ENCODE peak calls at places on chromosomes 4 and X, in five cellular contexts. X, H, Q, V and E are unnamed samples. For H3K9me3, the result is how much of the 10 kb centered on the place peaks cover.

GRCh38 chr4:81648576-81649272 is 177.0 kb upstream of the RASGEF1B start:
- DNase-seq in X (no peak), H (peak), Q (no peak), V (no peak), E (no peak)

GRCh38 chr4:183213996-183214395 is 106.1 kb downstream of the CLDN22 start:
- DNase-seq in X (no peak), H (no peak), Q (no peak), V (no peak), E (no peak)

GRCh38 chr4:56272003-56272402 is 115.3 kb downstream of the AASDH start:
- DNase-seq in X (no peak), H (no peak), Q (no peak), V (no peak), E (no peak)

GRCh38 chr4:143921160-143921559 is 15.8 kb upstream of the GYPE start:
- DNase-seq in X (no peak), H (no peak), Q (no peak), V (no peak), E (no peak)

GRCh38 chr4:1310796-1311715 is 21.4 kb downstream of the MAEA start:
- DNase-seq in X (no peak), H (no peak), Q (no peak), V (no peak), E (no peak)

GRCh38 chr4:5631352-5632042 is 76.9 kb downstream of the EVC2 start:
- DNase-seq in X (no peak), H (no peak), Q (no peak), V (no peak), E (no peak)

GRCh38 chr4:74544655-74545361 is 99.9 kb downstream of the AREG start:
- DNase-seq in X (no peak), H (peak), Q (no peak), V (no peak), E (no peak)

GRCh38 chr4:144574509-144574908 is 71.4 kb upstream of the HHIP start:
- DNase-seq in X (no peak), H (no peak), Q (no peak), V (no peak), E (no peak)

GRCh38 chr4:2226261-2226660 is 15.7 kb downstream of the HAUS3 start:
- DNase-seq in X (no peak), H (no peak), Q (no peak), V (no peak), E (no peak)

GRCh38 chrX:12412561-12412960 is 274.3 kb downstream of the FRMPD4 start:
- DNase-seq in X (no peak), H (peak), Q (no peak), V (no peak), E (no peak)

GRCh38 chr4:150150545-150151156 is 72.4 kb downstream of the DCLK2 start:
- DNase-seq in X (no peak), H (no peak), Q (no peak), V (no peak), E (no peak)

GRCh38 chr4:89438102-89438831 is 130.7 kb upstream of the GPRIN3 start:
- DNase-seq in X (no peak), H (no peak), Q (peak), V (no peak), E (peak)

GRCh38 chr4:1209821-1210220 is 37.4 kb upstream of the SPON2 start:
- DNase-seq in X (no peak), H (peak), Q (peak), V (peak), E (no peak)

GRCh38 chrX:12263211-12263610 is 124.9 kb downstream of the FRMPD4 start:
- DNase-seq in X (no peak), H (peak), Q (no peak), V (no peak), E (no peak)

GRCh38 chrX:140933056-140933455 is 69.3 kb upstream of the SPANXB1 start:
- DNase-seq in X (no peak), H (no peak), Q (no peak), V (no peak), E (no peak)

GRCh38 chr4:111681270-111681669 is 464.0 kb upstream of the FAM241A start:
- DNase-seq in X (no peak), H (no peak), Q (no peak), V (no peak), E (no peak)

GRCh38 chr4:144562019-144562740 is 83.8 kb upstream of the HHIP start:
- DNase-seq in X (no peak), H (no peak), Q (peak), V (no peak), E (no peak)

GRCh38 chr4:38788327-38788726 is 5.5 kb upstream of the TLR10 start:
- DNase-seq in X (no peak), H (peak), Q (no peak), V (no peak), E (no peak)

GRCh38 chr4:181030961-181031360 is 1212.2 kb upstream of the TENM3 start:
- DNase-seq in X (no peak), H (peak), Q (no peak), V (no peak), E (no peak)

GRCh38 chr4:9685692-9686091 is 95.7 kb upstream of the DRD5 start:
- DNase-seq in X (no peak), H (no peak), Q (no peak), V (no peak), E (no peak)

GRCh38 chr4:3788366-3788660 is 22.1 kb downstream of the ADRA2C start:
- DNase-seq in X (no peak), H (no peak), Q (no peak), V (no peak), E (no peak)

GRCh38 chr4:140996757-140997156 is 136.5 kb downstream of the RNF150 start:
- DNase-seq in X (no peak), H (peak), Q (no peak), V (no peak), E (no peak)

GRCh38 chr4:84237008-84237407 is 262.1 kb downstream of the NKX6-1 start:
- DNase-seq in X (no peak), H (peak), Q (no peak), V (no peak), E (no peak)

GRCh38 chr4:70564033-70564432 is 28.0 kb upstream of the AMBN start:
- DNase-seq in X (no peak), H (no peak), Q (no peak), V (no peak), E (no peak)

GRCh38 chr4:17368408-17368807 is 143.5 kb downstream of the QDPR start:
- DNase-seq in X (no peak), H (peak), Q (no peak), V (no peak), E (no peak)

GRCh38 chrX:47611926-47612325 is 7.7 kb downstream of the SYN1 start:
- DNase-seq in X (no peak), H (no peak), Q (no peak), V (no peak), E (no peak)

GRCh38 chrX:38313190-38313589 is 14.1 kb downstream of the RPGR start:
- DNase-seq in X (no peak), H (peak), Q (no peak), V (no peak), E (no peak)

GRCh38 chrX:129622757-129623301 is 31.9 kb downstream of the APLN start:
- DNase-seq in X (peak), H (peak), Q (no peak), V (no peak), E (no peak)

GRCh38 chr4:28007693-28008092 is 1147.1 kb downstream of the STIM2 start:
- DNase-seq in X (peak), H (no peak), Q (no peak), V (no peak), E (no peak)

GRCh38 chr4:28014469-28014868 is 1153.8 kb downstream of the STIM2 start:
- DNase-seq in X (no peak), H (no peak), Q (no peak), V (no peak), E (no peak)

GRCh38 chr4:28006021-28006420 is 1145.4 kb downstream of the STIM2 start:
- DNase-seq in X (no peak), H (no peak), Q (no peak), V (no peak), E (no peak)

GRCh38 chr4:28009541-28009940 is 1148.9 kb downstream of the STIM2 start:
- DNase-seq in X (no peak), H (no peak), Q (no peak), V (no peak), E (no peak)

DNA sequence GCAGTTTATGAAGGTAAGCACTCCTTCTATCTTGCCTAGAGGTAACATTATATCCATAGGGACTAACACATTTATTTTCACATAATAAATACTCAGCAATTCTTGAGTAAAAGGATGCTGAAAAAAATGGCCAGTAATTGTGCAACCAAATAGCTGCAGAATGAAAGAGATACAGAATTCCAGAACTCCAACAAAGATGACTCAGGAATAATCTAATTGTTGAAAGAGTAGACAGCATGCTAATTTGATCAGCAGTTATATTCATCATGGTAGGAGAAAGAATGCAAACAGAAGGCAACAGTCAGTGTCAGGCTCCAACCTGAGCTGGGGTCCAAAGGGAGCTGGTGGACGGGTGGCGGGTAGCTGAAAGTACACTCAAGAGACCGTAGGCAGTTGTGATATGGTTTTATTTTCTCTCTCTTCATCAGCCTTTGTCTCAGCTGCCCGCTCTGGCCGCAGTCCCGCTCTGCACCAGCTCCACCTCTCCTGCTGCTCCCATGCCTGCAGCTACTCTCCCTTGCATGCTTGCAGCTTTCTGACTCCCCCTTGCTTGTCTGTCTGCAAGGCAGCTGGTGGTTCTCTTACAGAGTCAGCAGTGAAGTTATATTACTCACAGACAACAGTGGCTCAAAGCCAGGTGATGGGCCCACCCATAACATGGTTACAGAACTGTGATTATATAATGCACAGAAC is 1150.0 kb downstream of the STIM2 start:
- DNase-seq in X (no peak), H (no peak), Q (no peak), V (no peak), E (no peak)
- H3K27ac ChIP-seq in X (no peak), H (no peak), Q (no peak), V (no peak), E (no peak)

DNA sequence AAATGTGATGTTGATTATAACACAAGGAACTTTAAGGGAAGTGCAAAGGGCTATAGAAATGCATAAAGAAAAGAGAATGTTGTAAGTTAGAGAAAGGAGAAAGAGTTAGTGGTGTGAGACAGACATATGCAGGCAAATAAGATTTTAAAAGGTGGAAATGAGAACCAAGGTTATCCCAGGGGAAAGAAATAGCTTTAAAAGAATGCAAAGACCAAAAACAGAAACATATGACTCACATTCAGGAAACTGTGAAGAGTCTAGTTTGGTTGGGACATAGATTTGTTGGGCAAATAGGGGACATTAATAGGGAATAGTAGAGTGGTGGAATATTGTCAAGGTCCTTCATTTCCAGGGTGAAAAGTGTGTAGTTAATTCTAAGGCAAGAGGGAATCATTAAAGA is 52.4 kb downstream of the MAPK10 start:
- DNase-seq in X (no peak), H (peak), Q (no peak), V (no peak), E (no peak)
- H3K9me3 ChIP-seq in X (under half), H (under half), Q (under half), V (under half), E (under half)

DNA sequence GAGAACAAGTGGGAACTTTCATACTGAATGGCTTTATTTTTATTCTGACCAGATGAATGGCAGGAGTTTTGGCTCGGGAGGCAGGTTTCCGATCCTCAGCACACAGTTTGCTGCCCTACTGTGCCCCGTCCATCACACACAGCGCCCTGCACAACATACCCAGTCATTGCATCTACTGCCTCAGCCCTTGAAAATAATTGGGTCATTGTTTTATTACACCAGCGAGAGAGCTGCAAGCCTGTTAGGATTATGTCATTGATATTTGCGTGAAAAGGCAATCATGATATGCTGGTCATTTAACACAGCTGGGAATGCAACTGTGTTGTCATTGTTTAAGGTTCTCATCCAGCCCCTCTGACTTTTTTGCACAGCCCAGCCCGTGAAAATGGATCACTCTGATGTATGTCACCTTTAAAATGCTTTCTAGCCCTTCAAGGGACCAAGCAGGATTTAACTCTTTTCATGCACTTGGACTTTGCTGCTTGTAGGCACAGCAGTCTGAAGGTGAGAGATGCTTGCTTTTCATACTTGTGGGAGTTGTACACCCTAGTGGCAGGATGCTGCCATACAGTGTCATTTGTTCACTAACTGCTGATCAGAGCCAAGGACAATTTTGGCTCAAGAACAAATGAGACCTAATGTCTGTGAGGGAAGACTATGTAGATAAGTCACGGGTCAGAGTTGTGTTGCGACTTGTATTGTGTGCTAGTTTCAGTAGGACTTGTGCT is 62.3 kb downstream of the RTL9 start:
- DNase-seq in X (no peak), H (peak), Q (no peak), V (no peak), E (no peak)
- TF ChIP-seq CTCF in X (no peak), H (peak), Q (no peak), V (no peak), E (no peak)

GRCh38 chrX:96382018-96382417 is 302.6 kb upstream of the DIAPH2 start:
- DNase-seq in X (no peak), H (no peak), Q (no peak), V (no peak), E (no peak)

GRCh38 chrX:96383428-96383827 is 301.2 kb upstream of the DIAPH2 start:
- DNase-seq in X (no peak), H (no peak), Q (no peak), V (no peak), E (no peak)

GRCh38 chrX:96379951-96380350 is 304.7 kb upstream of the DIAPH2 start:
- DNase-seq in X (no peak), H (no peak), Q (no peak), V (no peak), E (no peak)
- H3K27ac ChIP-seq in X (no peak), H (no peak), Q (no peak), V (no peak), E (no peak)

GRCh38 chr4:76569695-76570094 is 134.7 kb downstream of the SHROOM3 start:
- DNase-seq in X (no peak), H (no peak), Q (no peak), V (no peak), E (no peak)
- H3K9me3 ChIP-seq in X (under half), H (under half), Q (under half), V (under half), E (under half)